ENCODE peak calls at places on chromosomes 6 and 20, in ten cellular contexts. One of them, this sample, is unnamed.

GRCh38 chr20:22630698-22631097 is 46.3 kb upstream of the FOXA2 start:
- DNase-seq in AG10803: no peak
- DNase-seq in activated gamma-delta T cell treated with Interleukin-2 at 50 U/mL for 16 hours: no peak
- DNase-seq in GM12865: no peak
- DNase-seq in NCI-H1436 treated with DMSO at 0.1 percent for 48 hours: no peak
- DNase-seq in CD8-positive, alpha-beta memory T cell: no peak
- DNase-seq in caudate nucleus: no peak
- DNase-seq in stimulated activated CD8-positive, alpha-beta memory T cell treated with anti-CD3 and anti-CD28 coated beads, Interleukin-7, amount 100 ng/mL, for 1 hour: no peak
- DNase-seq in CD4-positive, alpha-beta T cell: no peak
- DNase-seq in AG08395: no peak
- DNase-seq in this sample: no peak

GRCh38 chr6:2109796-2110195 is 135.6 kb downstream of the GMDS start:
- DNase-seq in AG10803: no peak
- DNase-seq in activated gamma-delta T cell treated with Interleukin-2 at 50 U/mL for 16 hours: no peak
- DNase-seq in GM12865: no peak
- DNase-seq in NCI-H1436 treated with DMSO at 0.1 percent for 48 hours: peak; percentile 75
- DNase-seq in CD8-positive, alpha-beta memory T cell: no peak
- DNase-seq in caudate nucleus: no peak
- DNase-seq in stimulated activated CD8-positive, alpha-beta memory T cell treated with anti-CD3 and anti-CD28 coated beads, Interleukin-7, amount 100 ng/mL, for 1 hour: no peak
- DNase-seq in CD4-positive, alpha-beta T cell: no peak
- DNase-seq in AG08395: no peak
- DNase-seq in this sample: no peak

GRCh38 chr6:90811596-90812226 is 224.8 kb upstream of the MAP3K7 start:
- DNase-seq in AG10803: no peak
- DNase-seq in activated gamma-delta T cell treated with Interleukin-2 at 50 U/mL for 16 hours: no peak
- DNase-seq in GM12865: no peak
- DNase-seq in NCI-H1436 treated with DMSO at 0.1 percent for 48 hours: peak; percentile 73
- DNase-seq in CD8-positive, alpha-beta memory T cell: no peak
- DNase-seq in caudate nucleus: no peak
- DNase-seq in stimulated activated CD8-positive, alpha-beta memory T cell treated with anti-CD3 and anti-CD28 coated beads, Interleukin-7, amount 100 ng/mL, for 1 hour: no peak
- DNase-seq in CD4-positive, alpha-beta T cell: no peak
- DNase-seq in AG08395: no peak
- DNase-seq in this sample: no peak

GRCh38 chr20:45470262-45470931 is 844 bp downstream of the WFDC2 start:
- DNase-seq in AG10803: no peak
- DNase-seq in activated gamma-delta T cell treated with Interleukin-2 at 50 U/mL for 16 hours: no peak
- DNase-seq in GM12865: peak; percentile 23
- DNase-seq in NCI-H1436 treated with DMSO at 0.1 percent for 48 hours: no peak
- DNase-seq in CD8-positive, alpha-beta memory T cell: no peak
- DNase-seq in caudate nucleus: no peak
- DNase-seq in stimulated activated CD8-positive, alpha-beta memory T cell treated with anti-CD3 and anti-CD28 coated beads, Interleukin-7, amount 100 ng/mL, for 1 hour: no peak
- DNase-seq in CD4-positive, alpha-beta T cell: no peak
- DNase-seq in AG08395: no peak
- DNase-seq in this sample: no peak

GRCh38 chr20:34558320-34559202 is at the start of gene MAP1LC3A:
- DNase-seq in AG10803: peak; percentile 94
- DNase-seq in activated gamma-delta T cell treated with Interleukin-2 at 50 U/mL for 16 hours: peak; percentile 87
- DNase-seq in GM12865: peak; percentile 90
- DNase-seq in NCI-H1436 treated with DMSO at 0.1 percent for 48 hours: no peak
- DNase-seq in CD8-positive, alpha-beta memory T cell: peak; percentile 99
- DNase-seq in caudate nucleus: peak; percentile 95
- DNase-seq in stimulated activated CD8-positive, alpha-beta memory T cell treated with anti-CD3 and anti-CD28 coated beads, Interleukin-7, amount 100 ng/mL, for 1 hour: peak; percentile 88
- DNase-seq in CD4-positive, alpha-beta T cell: peak; percentile 92
- DNase-seq in AG08395: peak; percentile 98
- DNase-seq in this sample: peak; percentile 96

GRCh38 chr20:18719426-18719825 is 94.2 kb upstream of the SCP2D1 start:
- DNase-seq in AG10803: peak; percentile 75
- DNase-seq in activated gamma-delta T cell treated with Interleukin-2 at 50 U/mL for 16 hours: no peak
- DNase-seq in GM12865: no peak
- DNase-seq in NCI-H1436 treated with DMSO at 0.1 percent for 48 hours: no peak
- DNase-seq in CD8-positive, alpha-beta memory T cell: no peak
- DNase-seq in caudate nucleus: no peak
- DNase-seq in stimulated activated CD8-positive, alpha-beta memory T cell treated with anti-CD3 and anti-CD28 coated beads, Interleukin-7, amount 100 ng/mL, for 1 hour: no peak
- DNase-seq in CD4-positive, alpha-beta T cell: no peak
- DNase-seq in AG08395: peak; percentile 85
- DNase-seq in this sample: no peak

GRCh38 chr20:50521709-50522674 is 11.8 kb downstream of the PTPN1 start:
- DNase-seq in AG10803: no peak
- DNase-seq in activated gamma-delta T cell treated with Interleukin-2 at 50 U/mL for 16 hours: no peak
- DNase-seq in GM12865: no peak
- DNase-seq in NCI-H1436 treated with DMSO at 0.1 percent for 48 hours: no peak
- DNase-seq in CD8-positive, alpha-beta memory T cell: no peak
- DNase-seq in caudate nucleus: no peak
- DNase-seq in stimulated activated CD8-positive, alpha-beta memory T cell treated with anti-CD3 and anti-CD28 coated beads, Interleukin-7, amount 100 ng/mL, for 1 hour: no peak
- DNase-seq in CD4-positive, alpha-beta T cell: no peak
- DNase-seq in AG08395: no peak
- DNase-seq in this sample: no peak

GRCh38 chr6:141551318-141551717 is 581.4 kb upstream of the GJE1 start:
- DNase-seq in AG10803: no peak
- DNase-seq in activated gamma-delta T cell treated with Interleukin-2 at 50 U/mL for 16 hours: no peak
- DNase-seq in GM12865: no peak
- DNase-seq in NCI-H1436 treated with DMSO at 0.1 percent for 48 hours: no peak
- DNase-seq in CD8-positive, alpha-beta memory T cell: no peak
- DNase-seq in caudate nucleus: no peak
- DNase-seq in stimulated activated CD8-positive, alpha-beta memory T cell treated with anti-CD3 and anti-CD28 coated beads, Interleukin-7, amount 100 ng/mL, for 1 hour: no peak
- DNase-seq in CD4-positive, alpha-beta T cell: no peak
- DNase-seq in AG08395: no peak
- DNase-seq in this sample: no peak

GRCh38 chr6:64691069-64691468 is 1016.0 kb downstream of the EYS start:
- DNase-seq in AG10803: no peak
- DNase-seq in activated gamma-delta T cell treated with Interleukin-2 at 50 U/mL for 16 hours: no peak
- DNase-seq in GM12865: no peak
- DNase-seq in NCI-H1436 treated with DMSO at 0.1 percent for 48 hours: no peak
- DNase-seq in CD8-positive, alpha-beta memory T cell: no peak
- DNase-seq in caudate nucleus: no peak
- DNase-seq in stimulated activated CD8-positive, alpha-beta memory T cell treated with anti-CD3 and anti-CD28 coated beads, Interleukin-7, amount 100 ng/mL, for 1 hour: no peak
- DNase-seq in CD4-positive, alpha-beta T cell: no peak
- DNase-seq in AG08395: no peak
- DNase-seq in this sample: no peak

GRCh38 chr20:62642666-62643520 is 590 bp downstream of the SLCO4A1 start:
- DNase-seq in AG10803: no peak
- DNase-seq in activated gamma-delta T cell treated with Interleukin-2 at 50 U/mL for 16 hours: peak; percentile 55
- DNase-seq in GM12865: peak; percentile 58
- DNase-seq in NCI-H1436 treated with DMSO at 0.1 percent for 48 hours: no peak
- DNase-seq in CD8-positive, alpha-beta memory T cell: peak; percentile 46
- DNase-seq in caudate nucleus: peak; percentile 44
- DNase-seq in stimulated activated CD8-positive, alpha-beta memory T cell treated with anti-CD3 and anti-CD28 coated beads, Interleukin-7, amount 100 ng/mL, for 1 hour: peak; percentile 33
- DNase-seq in CD4-positive, alpha-beta T cell: peak; percentile 42
- DNase-seq in AG08395: no peak
- DNase-seq in this sample: peak; percentile 26

GRCh38 chr6:3887150-3887700 is 38.1 kb downstream of the FAM50B start:
- DNase-seq in AG10803: peak; percentile 64
- DNase-seq in activated gamma-delta T cell treated with Interleukin-2 at 50 U/mL for 16 hours: no peak
- DNase-seq in GM12865: peak; percentile 16
- DNase-seq in NCI-H1436 treated with DMSO at 0.1 percent for 48 hours: no peak
- DNase-seq in CD8-positive, alpha-beta memory T cell: no peak
- DNase-seq in caudate nucleus: peak; percentile 6
- DNase-seq in stimulated activated CD8-positive, alpha-beta memory T cell treated with anti-CD3 and anti-CD28 coated beads, Interleukin-7, amount 100 ng/mL, for 1 hour: no peak
- DNase-seq in CD4-positive, alpha-beta T cell: no peak
- DNase-seq in AG08395: peak; percentile 48
- DNase-seq in this sample: no peak

GRCh38 chr6:75166236-75166635 is 39.6 kb downstream of the COL12A1 start:
- DNase-seq in AG10803: no peak
- DNase-seq in activated gamma-delta T cell treated with Interleukin-2 at 50 U/mL for 16 hours: no peak
- DNase-seq in GM12865: no peak
- DNase-seq in NCI-H1436 treated with DMSO at 0.1 percent for 48 hours: no peak
- DNase-seq in CD8-positive, alpha-beta memory T cell: no peak
- DNase-seq in caudate nucleus: no peak
- DNase-seq in stimulated activated CD8-positive, alpha-beta memory T cell treated with anti-CD3 and anti-CD28 coated beads, Interleukin-7, amount 100 ng/mL, for 1 hour: no peak
- DNase-seq in CD4-positive, alpha-beta T cell: no peak
- DNase-seq in AG08395: no peak
- DNase-seq in this sample: no peak

GRCh38 chr20:46200582-46201570 is 82.8 kb downstream of the CD40 start:
- DNase-seq in AG10803: no peak
- DNase-seq in activated gamma-delta T cell treated with Interleukin-2 at 50 U/mL for 16 hours: no peak
- DNase-seq in GM12865: no peak
- DNase-seq in NCI-H1436 treated with DMSO at 0.1 percent for 48 hours: no peak
- DNase-seq in CD8-positive, alpha-beta memory T cell: no peak
- DNase-seq in caudate nucleus: peak; percentile 17
- DNase-seq in stimulated activated CD8-positive, alpha-beta memory T cell treated with anti-CD3 and anti-CD28 coated beads, Interleukin-7, amount 100 ng/mL, for 1 hour: no peak
- DNase-seq in CD4-positive, alpha-beta T cell: no peak
- DNase-seq in AG08395: no peak
- DNase-seq in this sample: no peak

GRCh38 chr6:138692058-138692977 is 81.3 kb upstream of the CCDC28A start:
- DNase-seq in AG10803: peak; percentile 53
- DNase-seq in activated gamma-delta T cell treated with Interleukin-2 at 50 U/mL for 16 hours: peak; percentile 48
- DNase-seq in GM12865: peak; percentile 61
- DNase-seq in NCI-H1436 treated with DMSO at 0.1 percent for 48 hours: no peak
- DNase-seq in CD8-positive, alpha-beta memory T cell: peak; percentile 8
- DNase-seq in caudate nucleus: peak; percentile 30
- DNase-seq in stimulated activated CD8-positive, alpha-beta memory T cell treated with anti-CD3 and anti-CD28 coated beads, Interleukin-7, amount 100 ng/mL, for 1 hour: no peak
- DNase-seq in CD4-positive, alpha-beta T cell: peak; percentile 10
- DNase-seq in AG08395: peak; percentile 90
- DNase-seq in this sample: no peak

GRCh38 chr20:32563311-32564272 is 21.5 kb downstream of the NOL4L start:
- DNase-seq in AG10803: no peak
- DNase-seq in activated gamma-delta T cell treated with Interleukin-2 at 50 U/mL for 16 hours: no peak
- DNase-seq in GM12865: no peak
- DNase-seq in NCI-H1436 treated with DMSO at 0.1 percent for 48 hours: no peak
- DNase-seq in CD8-positive, alpha-beta memory T cell: no peak
- DNase-seq in caudate nucleus: no peak
- DNase-seq in stimulated activated CD8-positive, alpha-beta memory T cell treated with anti-CD3 and anti-CD28 coated beads, Interleukin-7, amount 100 ng/mL, for 1 hour: no peak
- DNase-seq in CD4-positive, alpha-beta T cell: no peak
- DNase-seq in AG08395: no peak
- DNase-seq in this sample: no peak

GRCh38 chr6:21381336-21381963 is 212.1 kb upstream of the SOX4 start:
- DNase-seq in AG10803: peak; percentile 16
- DNase-seq in activated gamma-delta T cell treated with Interleukin-2 at 50 U/mL for 16 hours: no peak
- DNase-seq in GM12865: no peak
- DNase-seq in NCI-H1436 treated with DMSO at 0.1 percent for 48 hours: no peak
- DNase-seq in CD8-positive, alpha-beta memory T cell: no peak
- DNase-seq in caudate nucleus: no peak
- DNase-seq in stimulated activated CD8-positive, alpha-beta memory T cell treated with anti-CD3 and anti-CD28 coated beads, Interleukin-7, amount 100 ng/mL, for 1 hour: no peak
- DNase-seq in CD4-positive, alpha-beta T cell: no peak
- DNase-seq in AG08395: no peak
- DNase-seq in this sample: no peak

GRCh38 chr20:35954907-35955251 is 577 bp upstream of the SCAND1 start:
- DNase-seq in AG10803: peak; percentile 43
- DNase-seq in activated gamma-delta T cell treated with Interleukin-2 at 50 U/mL for 16 hours: no peak
- DNase-seq in GM12865: peak; percentile 55
- DNase-seq in NCI-H1436 treated with DMSO at 0.1 percent for 48 hours: no peak
- DNase-seq in CD8-positive, alpha-beta memory T cell: no peak
- DNase-seq in caudate nucleus: no peak
- DNase-seq in stimulated activated CD8-positive, alpha-beta memory T cell treated with anti-CD3 and anti-CD28 coated beads, Interleukin-7, amount 100 ng/mL, for 1 hour: peak; percentile 4
- DNase-seq in CD4-positive, alpha-beta T cell: peak; percentile 14
- DNase-seq in AG08395: no peak
- DNase-seq in this sample: peak; percentile 51

GRCh38 chr6:28634758-28635546 is 109.3 kb downstream of the GPX5 start:
- DNase-seq in AG10803: no peak
- DNase-seq in activated gamma-delta T cell treated with Interleukin-2 at 50 U/mL for 16 hours: no peak
- DNase-seq in GM12865: no peak
- DNase-seq in NCI-H1436 treated with DMSO at 0.1 percent for 48 hours: no peak
- DNase-seq in CD8-positive, alpha-beta memory T cell: no peak
- DNase-seq in caudate nucleus: peak; percentile 70
- DNase-seq in stimulated activated CD8-positive, alpha-beta memory T cell treated with anti-CD3 and anti-CD28 coated beads, Interleukin-7, amount 100 ng/mL, for 1 hour: no peak
- DNase-seq in CD4-positive, alpha-beta T cell: no peak
- DNase-seq in AG08395: peak; percentile 11
- DNase-seq in this sample: no peak